ENCODE peak calls at places on chromosomes 4 and X, in seven cellular contexts. One of them, this sample, is unnamed. For H3K9me3 and H3K36me3, the result is how much of the 10 kb centered on the place peaks cover.

GRCh38 chr4:28883211-28883610 is 1837.0 kb upstream of the PCDH7 start:
- DNase-seq in body of pancreas: no peak
- DNase-seq in right atrium auricular region: no peak
- DNase-seq in heart left ventricle: no peak
- DNase-seq in mammary epithelial cell: peak
- DNase-seq in tibial nerve: no peak
- DNase-seq in left lung: no peak
- DNase-seq in this sample: no peak

GRCh38 chrX:39682778-39683177 is 415.0 kb downstream of the BCOR start:
- DNase-seq in body of pancreas: no peak
- DNase-seq in tibial nerve: no peak
- DNase-seq in right atrium auricular region: no peak
- DNase-seq in heart left ventricle: no peak
- DNase-seq in left lung: no peak
- DNase-seq in mammary epithelial cell: no peak
- DNase-seq in this sample: no peak

GRCh38 chr4:89660851-89661250 is 176.1 kb downstream of the SNCA start:
- DNase-seq in right atrium auricular region: no peak
- DNase-seq in left lung: no peak
- DNase-seq in mammary epithelial cell: no peak
- DNase-seq in heart left ventricle: no peak
- DNase-seq in tibial nerve: no peak
- DNase-seq in body of pancreas: no peak
- DNase-seq in this sample: no peak

GRCh38 chr4:176065365-176066249 is at the start of gene WDR17:
- DNase-seq in left lung: peak
- DNase-seq in mammary epithelial cell: peak
- DNase-seq in right atrium auricular region: peak
- DNase-seq in tibial nerve: peak
- DNase-seq in heart left ventricle: peak
- DNase-seq in body of pancreas: peak
- DNase-seq in this sample: peak

GRCh38 chr4:138916763-138917162 is 98.8 kb upstream of the NOCT start:
- DNase-seq in body of pancreas: no peak
- DNase-seq in heart left ventricle: no peak
- DNase-seq in right atrium auricular region: no peak
- DNase-seq in left lung: no peak
- DNase-seq in tibial nerve: no peak
- DNase-seq in mammary epithelial cell: no peak
- DNase-seq in this sample: no peak

GRCh38 chr4:10115271-10115656 is 1.3 kb downstream of the WDR1 start:
- DNase-seq in mammary epithelial cell: peak
- DNase-seq in right atrium auricular region: no peak
- DNase-seq in tibial nerve: no peak
- DNase-seq in heart left ventricle: no peak
- DNase-seq in left lung: no peak
- DNase-seq in body of pancreas: no peak
- DNase-seq in this sample: peak

GRCh38 chrX:129449141-129449540 is 74.1 kb downstream of the SMARCA1 start:
- DNase-seq in mammary epithelial cell: no peak
- DNase-seq in left lung: no peak
- DNase-seq in right atrium auricular region: no peak
- DNase-seq in tibial nerve: no peak
- DNase-seq in heart left ventricle: no peak
- DNase-seq in body of pancreas: no peak
- DNase-seq in this sample: no peak

GRCh38 chrX:38175140-38175539 is 45.5 kb downstream of the SRPX start:
- DNase-seq in right atrium auricular region: no peak
- DNase-seq in body of pancreas: peak
- DNase-seq in tibial nerve: no peak
- DNase-seq in heart left ventricle: no peak
- DNase-seq in left lung: no peak
- DNase-seq in mammary epithelial cell: peak
- DNase-seq in this sample: peak

GRCh38 chrX:135688137-135688536 is 25.3 kb upstream of the CT45A1 start:
- DNase-seq in body of pancreas: no peak
- DNase-seq in tibial nerve: no peak
- DNase-seq in mammary epithelial cell: no peak
- DNase-seq in heart left ventricle: no peak
- DNase-seq in right atrium auricular region: no peak
- DNase-seq in left lung: no peak
- DNase-seq in this sample: peak

GRCh38 chrX:139881572-139881971 is 51.3 kb downstream of the ATP11C start:
- DNase-seq in body of pancreas: no peak
- DNase-seq in mammary epithelial cell: no peak
- DNase-seq in right atrium auricular region: no peak
- DNase-seq in tibial nerve: no peak
- DNase-seq in heart left ventricle: no peak
- DNase-seq in left lung: no peak
- DNase-seq in this sample: no peak

GRCh38 chr4:102404551-102404969 is 59.3 kb upstream of the SLC39A8 start:
- DNase-seq in heart left ventricle: no peak
- DNase-seq in tibial nerve: no peak
- DNase-seq in right atrium auricular region: no peak
- DNase-seq in left lung: no peak
- DNase-seq in mammary epithelial cell: no peak
- DNase-seq in body of pancreas: no peak
- DNase-seq in this sample: no peak

GRCh38 chrX:40201486-40201885 is 103.7 kb upstream of the BCOR start:
- DNase-seq in tibial nerve: no peak
- DNase-seq in heart left ventricle: no peak
- DNase-seq in mammary epithelial cell: no peak
- DNase-seq in right atrium auricular region: no peak
- DNase-seq in left lung: no peak
- DNase-seq in body of pancreas: no peak
- DNase-seq in this sample: no peak

GRCh38 chr4:70927502-70928139 is 25.5 kb downstream of the MOB1B start:
- DNase-seq in body of pancreas: no peak
- DNase-seq in tibial nerve: no peak
- DNase-seq in heart left ventricle: no peak
- DNase-seq in mammary epithelial cell: no peak
- DNase-seq in right atrium auricular region: no peak
- DNase-seq in left lung: no peak
- DNase-seq in this sample: no peak

GRCh38 chr4:70931359-70931758 is 29.2 kb downstream of the MOB1B start:
- DNase-seq in heart left ventricle: no peak
- DNase-seq in tibial nerve: no peak
- DNase-seq in body of pancreas: no peak
- DNase-seq in left lung: no peak
- DNase-seq in right atrium auricular region: no peak
- DNase-seq in mammary epithelial cell: no peak
- DNase-seq in this sample: no peak

GRCh38 chr4:70920592-70920991 is 18.4 kb downstream of the MOB1B start:
- DNase-seq in body of pancreas: no peak
- DNase-seq in mammary epithelial cell: no peak
- DNase-seq in heart left ventricle: no peak
- DNase-seq in left lung: no peak
- DNase-seq in right atrium auricular region: no peak
- DNase-seq in tibial nerve: no peak
- DNase-seq in this sample: no peak

GRCh38 chr4:70930530-70931256 is 28.5 kb downstream of the MOB1B start:
- DNase-seq in tibial nerve: no peak
- DNase-seq in left lung: no peak
- DNase-seq in body of pancreas: no peak
- DNase-seq in right atrium auricular region: no peak
- DNase-seq in heart left ventricle: no peak
- DNase-seq in mammary epithelial cell: no peak
- DNase-seq in this sample: no peak

DNA sequence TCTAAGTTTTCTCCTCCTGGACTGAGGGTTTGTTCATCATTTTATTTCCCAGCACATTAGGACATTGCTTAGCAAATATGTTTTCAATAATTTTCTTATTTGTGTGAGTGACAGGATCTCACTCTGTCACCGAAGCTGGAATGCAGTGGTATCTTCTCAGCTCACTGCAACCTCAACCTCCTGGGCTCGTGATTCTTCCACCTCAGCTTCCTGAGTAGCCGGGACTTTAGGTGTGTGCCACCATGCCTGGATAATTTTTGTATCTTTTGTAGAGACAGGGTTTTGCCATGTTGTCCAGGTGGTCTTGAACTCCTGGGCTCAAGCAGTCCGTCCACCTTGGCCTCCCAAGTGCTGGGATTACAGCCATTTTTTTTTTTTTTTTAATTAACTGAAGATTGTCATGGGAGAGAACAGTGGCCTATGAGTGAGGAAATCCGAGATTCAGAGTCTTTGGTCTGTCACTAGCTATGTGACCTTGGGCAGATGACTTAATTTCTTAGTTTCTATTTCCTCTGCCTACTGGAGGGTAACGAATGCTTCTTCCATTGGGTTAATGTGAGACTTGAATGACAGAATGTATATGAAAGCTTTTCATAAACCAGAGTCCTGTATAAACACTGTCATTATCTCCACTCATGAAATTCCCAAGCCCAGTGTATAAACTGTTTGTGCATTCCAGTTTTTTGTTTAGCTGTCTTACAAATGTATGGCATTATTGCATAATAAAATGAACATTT is 23.9 kb downstream of the MOB1B start:
- DNase-seq in right atrium auricular region: no peak
- DNase-seq in left lung: no peak
- DNase-seq in mammary epithelial cell: no peak
- DNase-seq in body of pancreas: no peak
- DNase-seq in tibial nerve: no peak
- DNase-seq in heart left ventricle: no peak
- DNase-seq in this sample: no peak
- H3K9me3 ChIP-seq in right atrium auricular region: under half
- H3K9me3 ChIP-seq in left lung: under half
- H3K9me3 ChIP-seq in mammary epithelial cell: under half
- H3K9me3 ChIP-seq in body of pancreas: under half
- H3K9me3 ChIP-seq in tibial nerve: under half
- H3K9me3 ChIP-seq in heart left ventricle: under half
- H3K9me3 ChIP-seq in this sample: under half

GRCh38 chr4:145760961-145761929 is 81.3 kb downstream of the C4orf51 start:
- DNase-seq in body of pancreas: no peak
- DNase-seq in heart left ventricle: peak
- DNase-seq in left lung: no peak
- DNase-seq in tibial nerve: no peak
- DNase-seq in mammary epithelial cell: no peak
- DNase-seq in right atrium auricular region: no peak
- DNase-seq in this sample: no peak

GRCh38 chr4:145756244-145756643 is 76.3 kb downstream of the C4orf51 start:
- DNase-seq in left lung: no peak
- DNase-seq in body of pancreas: no peak
- DNase-seq in mammary epithelial cell: no peak
- DNase-seq in heart left ventricle: no peak
- DNase-seq in right atrium auricular region: no peak
- DNase-seq in tibial nerve: no peak
- DNase-seq in this sample: no peak

GRCh38 chr4:145760176-145760575 is 80.2 kb downstream of the C4orf51 start:
- DNase-seq in right atrium auricular region: no peak
- DNase-seq in mammary epithelial cell: no peak
- DNase-seq in heart left ventricle: no peak
- DNase-seq in body of pancreas: no peak
- DNase-seq in left lung: no peak
- DNase-seq in tibial nerve: no peak
- DNase-seq in this sample: no peak

DNA sequence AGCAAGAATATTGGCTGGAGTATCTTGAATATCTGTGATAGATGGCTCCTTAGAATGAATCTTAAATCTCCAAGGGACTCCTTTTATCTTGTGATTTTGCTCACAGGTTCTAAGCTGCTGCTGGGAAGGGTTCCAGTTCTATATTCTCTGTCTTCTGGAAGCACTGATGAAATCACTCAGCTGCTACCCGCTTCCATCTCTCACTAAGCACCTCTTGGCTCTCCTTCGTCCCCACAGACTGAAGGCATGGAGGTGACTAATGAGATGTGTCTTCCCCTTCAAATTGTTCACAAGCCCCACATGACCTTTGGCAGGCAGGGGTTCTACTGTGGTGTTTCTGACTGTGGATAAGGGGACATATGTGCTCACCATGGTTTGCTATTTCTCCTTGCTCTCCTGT is 75.9 kb downstream of the C4orf51 start:
- DNase-seq in tibial nerve: no peak
- DNase-seq in left lung: no peak
- DNase-seq in right atrium auricular region: no peak
- DNase-seq in heart left ventricle: no peak
- DNase-seq in mammary epithelial cell: no peak
- DNase-seq in body of pancreas: no peak
- DNase-seq in this sample: no peak
- H3K36me3 ChIP-seq in tibial nerve: under half
- H3K36me3 ChIP-seq in left lung: under half
- H3K36me3 ChIP-seq in right atrium auricular region: under half
- H3K36me3 ChIP-seq in heart left ventricle: under half
- H3K36me3 ChIP-seq in mammary epithelial cell: under half
- H3K36me3 ChIP-seq in body of pancreas: under half
- H3K36me3 ChIP-seq in this sample: under half

GRCh38 chr4:1625600-1626138 is 58.4 kb downstream of the FAM53A start:
- DNase-seq in tibial nerve: no peak
- DNase-seq in left lung: no peak
- DNase-seq in body of pancreas: no peak
- DNase-seq in heart left ventricle: no peak
- DNase-seq in right atrium auricular region: no peak
- DNase-seq in mammary epithelial cell: no peak
- DNase-seq in this sample: no peak

GRCh38 chr4:1626151-1626550 is 58.0 kb downstream of the FAM53A start:
- DNase-seq in body of pancreas: no peak
- DNase-seq in tibial nerve: no peak
- DNase-seq in mammary epithelial cell: no peak
- DNase-seq in right atrium auricular region: no peak
- DNase-seq in left lung: no peak
- DNase-seq in heart left ventricle: no peak
- DNase-seq in this sample: no peak

GRCh38 chr4:1626941-1627340 is 57.2 kb downstream of the FAM53A start:
- DNase-seq in body of pancreas: no peak
- DNase-seq in mammary epithelial cell: no peak
- DNase-seq in left lung: no peak
- DNase-seq in heart left ventricle: no peak
- DNase-seq in tibial nerve: no peak
- DNase-seq in right atrium auricular region: no peak
- DNase-seq in this sample: no peak

GRCh38 chr4:1628892-1629703 is 55.0 kb downstream of the FAM53A start:
- DNase-seq in body of pancreas: peak
- DNase-seq in right atrium auricular region: peak
- DNase-seq in left lung: peak
- DNase-seq in mammary epithelial cell: peak
- DNase-seq in heart left ventricle: peak
- DNase-seq in tibial nerve: peak
- DNase-seq in this sample: peak

GRCh38 chr4:1627417-1628313 is 56.4 kb downstream of the FAM53A start:
- DNase-seq in body of pancreas: no peak
- DNase-seq in heart left ventricle: no peak
- DNase-seq in right atrium auricular region: no peak
- DNase-seq in mammary epithelial cell: no peak
- DNase-seq in tibial nerve: no peak
- DNase-seq in left lung: no peak
- DNase-seq in this sample: no peak
- H3K9me3 ChIP-seq in body of pancreas: under half
- H3K9me3 ChIP-seq in heart left ventricle: under half
- H3K9me3 ChIP-seq in right atrium auricular region: under half
- H3K9me3 ChIP-seq in mammary epithelial cell: under half
- H3K9me3 ChIP-seq in tibial nerve: under half
- H3K9me3 ChIP-seq in left lung: under half
- H3K9me3 ChIP-seq in this sample: under half

DNA sequence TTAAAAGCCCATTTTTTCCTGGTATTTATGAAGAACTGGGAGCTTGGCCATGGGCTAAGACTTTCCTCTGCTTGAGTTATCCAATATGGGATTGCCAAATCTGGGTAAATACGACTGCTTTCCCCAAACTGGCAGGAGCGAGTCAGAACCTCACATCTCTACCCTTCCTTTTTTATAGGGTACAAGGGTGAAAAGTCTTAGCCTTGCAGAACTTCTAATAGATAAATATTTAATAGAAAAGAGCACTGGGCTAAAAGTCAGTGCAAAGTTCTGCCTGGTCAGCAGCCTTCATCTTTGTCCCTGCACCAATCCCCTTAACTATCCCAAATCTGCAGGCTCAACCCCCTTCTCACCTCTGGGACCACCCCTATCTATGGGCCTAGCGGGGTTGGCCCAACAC is 61.6 kb upstream of the ACSL1 start:
- DNase-seq in heart left ventricle: no peak
- DNase-seq in left lung: no peak
- DNase-seq in mammary epithelial cell: no peak
- DNase-seq in tibial nerve: no peak
- DNase-seq in right atrium auricular region: no peak
- DNase-seq in body of pancreas: no peak
- DNase-seq in this sample: no peak
- H3K36me3 ChIP-seq in heart left ventricle: under half
- H3K36me3 ChIP-seq in left lung: under half
- H3K36me3 ChIP-seq in mammary epithelial cell: under half
- H3K36me3 ChIP-seq in tibial nerve: under half
- H3K36me3 ChIP-seq in right atrium auricular region: under half
- H3K36me3 ChIP-seq in body of pancreas: under half
- H3K36me3 ChIP-seq in this sample: under half